ENCODE peak calls at places on chromosomes 11 and 22, in five cellular contexts. R, I, P, D and H are unnamed samples.

GRCh38 chr11:122355968-122356367 is 240.0 kb upstream of the BLID start:
- DNase-seq in R (no peak), I (no peak), P (no peak), D (no peak), H (no peak)

GRCh38 chr22:24683671-24684070 is 80.7 kb downstream of the GGT1 start:
- DNase-seq in R (no peak), I (no peak), P (no peak), D (no peak), H (no peak)

GRCh38 chr11:126138636-126139540 is 72.6 kb downstream of the RPUSD4 start:
- DNase-seq in R (no peak), I (no peak), P (peak; percentile 64), D (no peak), H (no peak)

GRCh38 chr22:19634576-19634975 is 79.7 kb upstream of the SEPTIN5 start:
- DNase-seq in R (no peak), I (no peak), P (no peak), D (no peak), H (no peak)

GRCh38 chr11:4826425-4826824 is 5.3 kb downstream of the OR51F2 start:
- DNase-seq in R (no peak), I (no peak), P (no peak), D (no peak), H (no peak)

GRCh38 chr22:31637375-31637937 is 24.6 kb downstream of the PISD start:
- DNase-seq in R (no peak), I (peak; percentile 62), P (no peak), D (no peak), H (no peak)

GRCh38 chr11:279040-279965 is 1.1 kb downstream of the NLRP6 start:
- DNase-seq in R (no peak), I (no peak), P (no peak), D (peak; percentile 11), H (no peak)

GRCh38 chr11:128323381-128323780 is 264.0 kb downstream of the ETS1 start:
- DNase-seq in R (no peak), I (peak; percentile 26), P (no peak), D (no peak), H (no peak)

GRCh38 chr11:19393941-19394340 is 153.2 kb upstream of the E2F8 start:
- DNase-seq in R (no peak), I (no peak), P (no peak), D (no peak), H (no peak)

GRCh38 chr11:1387521-1387920 is 2.2 kb upstream of the BRSK2 start:
- DNase-seq in R (no peak), I (peak; percentile 19), P (no peak), D (peak; percentile 11), H (no peak)

GRCh38 chr22:40385041-40385782 is 14.8 kb downstream of the SGSM3 start:
- DNase-seq in R (no peak), I (no peak), P (no peak), D (no peak), H (no peak)

GRCh38 chr22:20997536-20998257 is 4.2 kb downstream of the THAP7 start:
- DNase-seq in R (no peak), I (no peak), P (no peak), D (no peak), H (no peak)
- TF ChIP-seq POLR2A in R (no peak), I (no peak), P (no peak), D (no peak), H (no peak)

GRCh38 chr11:130427049-130427388 is 1.4 kb downstream of the ADAMTS8 start:
- DNase-seq in R (no peak), I (no peak), P (no peak), D (no peak), H (no peak)

GRCh38 chr11:130428271-130428670 is at the start of gene ADAMTS8:
- DNase-seq in R (peak; percentile 66), I (no peak), P (no peak), D (no peak), H (no peak)

GRCh38 chr11:130426223-130427048 is 2.0 kb downstream of the ADAMTS8 start:
- DNase-seq in R (no peak), I (no peak), P (no peak), D (no peak), H (no peak)

GRCh38 chr11:130428692-130429681 is 578 bp upstream of the ADAMTS8 start:
- DNase-seq in R (no peak), I (no peak), P (no peak), D (no peak), H (no peak)

GRCh38 chr11:130427581-130428211 is 713 bp downstream of the ADAMTS8 start:
- DNase-seq in R (peak; percentile 80), I (no peak), P (no peak), D (no peak), H (no peak)
- TF ChIP-seq CTCF in R (no peak), I (peak; percentile 31), P (no peak), D (no peak), H (no peak)

GRCh38 chr11:96189351-96189750 is 153.6 kb downstream of the MAML2 start:
- DNase-seq in R (no peak), I (no peak), P (no peak), D (no peak), H (no peak)

GRCh38 chr11:96187779-96188624 is 155.0 kb downstream of the MAML2 start:
- DNase-seq in R (no peak), I (peak; percentile 60), P (peak; percentile 30), D (no peak), H (peak; percentile 83)

GRCh38 chr11:96186806-96187205 is 156.2 kb downstream of the MAML2 start:
- DNase-seq in R (no peak), I (no peak), P (no peak), D (no peak), H (no peak)

GRCh38 chr11:96188625-96189006 is 154.4 kb downstream of the MAML2 start:
- DNase-seq in R (no peak), I (no peak), P (no peak), D (no peak), H (no peak)

GRCh38 chr11:96185220-96185768 is 157.7 kb downstream of the MAML2 start:
- DNase-seq in R (no peak), I (no peak), P (no peak), D (no peak), H (no peak)
- H3K27ac ChIP-seq in R (no peak overlapping the region), I (no peak overlapping the region), P (no peak overlapping the region), D (no peak overlapping the region), H (no peak overlapping the region)

GRCh38 chr11:114438303-114438702 is 964 bp upstream of the REXO2 start:
- DNase-seq in R (no peak), I (no peak), P (no peak), D (no peak), H (no peak)

GRCh38 chr11:114441921-114442320 is 2.7 kb downstream of the REXO2 start:
- DNase-seq in R (no peak), I (no peak), P (no peak), D (no peak), H (no peak)

GRCh38 chr11:114440971-114441810 is 1.9 kb downstream of the REXO2 start:
- DNase-seq in R (no peak), I (no peak), P (no peak), D (no peak), H (no peak)

GRCh38 chr11:114440121-114440860 is 1.0 kb downstream of the REXO2 start:
- DNase-seq in R (no peak), I (no peak), P (no peak), D (no peak), H (no peak)

GRCh38 chr11:114439229-114440120 is at the start of gene REXO2:
- DNase-seq in R (peak; percentile 90), I (peak; percentile 98), P (peak; percentile 96), D (peak; percentile 96), H (peak; percentile 94)
- TF ChIP-seq POLR2A in R (peak; percentile 51), I (peak; percentile 85), P (peak; percentile 82), D (peak; percentile 85), H (peak; percentile 27)

DNA sequence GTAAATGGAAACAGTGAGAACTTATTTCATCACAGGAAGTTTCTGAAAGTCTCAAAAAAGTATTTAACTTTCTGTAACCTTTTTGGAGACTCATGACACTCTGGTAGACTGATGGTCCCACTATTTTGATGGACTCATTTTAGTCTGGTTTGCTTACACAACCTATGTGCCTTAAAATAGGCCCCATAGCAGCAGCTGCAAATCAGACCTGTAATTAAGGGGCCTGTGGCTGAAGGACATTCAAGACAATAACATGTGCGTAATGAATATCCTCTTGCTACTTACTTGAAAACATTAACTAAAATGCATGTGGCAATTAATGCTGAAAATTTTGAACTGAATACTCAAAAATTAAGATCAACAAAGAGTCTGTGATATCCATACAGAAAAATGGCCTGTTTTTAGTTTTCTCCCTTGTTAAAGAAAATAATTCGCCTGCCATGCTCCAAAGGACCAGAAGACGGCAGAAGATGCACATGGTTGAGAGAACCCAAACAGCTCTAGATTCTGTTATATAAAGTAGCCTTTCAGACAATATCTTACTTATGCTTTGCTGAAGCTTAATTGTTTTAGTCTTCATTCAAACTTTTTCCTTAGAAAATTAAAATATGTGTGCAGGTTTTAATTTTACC is 568.5 kb downstream of the KCNA4 start:
- DNase-seq in R (no peak), I (no peak), P (no peak), D (no peak), H (peak; percentile 48)
- TF ChIP-seq CTCF in R (no peak), I (peak; percentile 61), P (no peak), D (peak; percentile 11), H (peak; percentile 82)

GRCh38 chr11:103883291-103883690 is 153.1 kb upstream of the DDI1 start:
- DNase-seq in R (no peak), I (no peak), P (no peak), D (no peak), H (no peak)

GRCh38 chr11:103881518-103882070 is 154.8 kb upstream of the DDI1 start:
- DNase-seq in R (no peak), I (no peak), P (no peak), D (no peak), H (no peak)

GRCh38 chr11:103878646-103879045 is 157.8 kb upstream of the DDI1 start:
- DNase-seq in R (no peak), I (no peak), P (no peak), D (no peak), H (no peak)

GRCh38 chr11:103883856-103884255 is 152.6 kb upstream of the DDI1 start:
- DNase-seq in R (no peak), I (no peak), P (no peak), D (no peak), H (no peak)

GRCh38 chr11:103880968-103881367 is 155.5 kb upstream of the DDI1 start:
- DNase-seq in R (no peak), I (no peak), P (no peak), D (no peak), H (no peak)
- H3K27ac ChIP-seq in R (no peak overlapping the region), I (no peak overlapping the region), P (no peak overlapping the region), D (no peak overlapping the region), H (no peak overlapping the region)

DNA sequence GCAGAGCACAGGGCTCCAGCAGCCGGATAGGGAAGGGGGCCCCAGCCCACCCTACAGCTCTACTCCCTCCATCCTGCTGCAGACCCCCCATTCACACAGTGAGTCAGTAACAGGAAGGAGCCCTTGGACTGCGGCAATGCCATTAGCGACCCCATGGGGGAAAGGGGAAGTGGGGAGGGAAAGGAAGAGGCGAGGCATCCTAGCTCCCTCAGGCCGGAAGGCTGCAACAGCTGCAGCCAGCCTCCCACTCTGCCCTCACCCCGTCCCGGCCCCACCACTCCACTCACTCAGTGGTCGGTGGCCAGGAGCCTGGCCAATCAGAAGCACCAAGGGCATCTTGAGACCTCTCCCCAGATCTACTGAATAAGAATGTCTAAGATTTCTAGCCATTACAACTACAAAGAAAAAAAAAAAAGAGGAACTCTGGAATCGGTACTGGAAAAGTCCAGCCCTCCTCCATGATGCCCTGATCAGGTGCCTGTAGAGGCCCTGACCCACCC is 14.1 kb downstream of the OAF start:
- DNase-seq in R (no peak), I (peak; percentile 71), P (peak; percentile 38), D (no peak), H (no peak)
- TF ChIP-seq POLR2A in R (no peak), I (no peak), P (no peak), D (no peak), H (no peak)

GRCh38 chr11:119371778-119372182 is 9.7 kb downstream of the USP2 start:
- DNase-seq in R (no peak), I (peak; percentile 53), P (no peak), D (peak; percentile 44), H (peak; percentile 77)
- TF ChIP-seq CTCF in R (no peak), I (peak; percentile 31), P (no peak), D (peak; percentile 32), H (peak; percentile 39)